ENCODE peak calls at places on chromosomes 5 and 9, in four cellular contexts. F is coronary artery, Y is astrocyte of the spinal cord, E is HCT116. Q is an unnamed sample.

GRCh38 chr9:115930472-115930871 is 223.1 kb upstream of the PAPPA start:
- DNase-seq in F (no peak), Y (no peak), E (no peak), Q (no peak)

GRCh38 chr9:129420721-129421120 is 200.2 kb downstream of the C9orf50 start:
- DNase-seq in F (no peak), Y (no peak), E (no peak), Q (no peak)

GRCh38 chr5:97644896-97645295 is 461.8 kb upstream of the RIOK2 start:
- DNase-seq in F (no peak), Y (no peak), E (no peak), Q (no peak)

GRCh38 chr5:154196955-154197652 is 6.6 kb downstream of the GALNT10 start:
- DNase-seq in F (no peak), Y (peak; percentile 53), E (no peak), Q (no peak)

GRCh38 chr9:98502311-98502975 is 206.3 kb downstream of the GABBR2 start:
- DNase-seq in F (peak; percentile 35), Y (no peak), E (no peak), Q (no peak)

GRCh38 chr5:62522811-62523210 is 55.8 kb upstream of the LRRC70 start:
- DNase-seq in F (no peak), Y (no peak), E (no peak), Q (no peak)

GRCh38 chr9:20504930-20505329 is 117.4 kb downstream of the MLLT3 start:
- DNase-seq in F (no peak), Y (no peak), E (no peak), Q (no peak)

GRCh38 chr5:124289122-124289521 is 457.3 kb downstream of the ZNF608 start:
- DNase-seq in F (no peak), Y (no peak), E (no peak), Q (no peak)

GRCh38 chr5:99948850-99949249 is 586.3 kb upstream of the FAM174A start:
- DNase-seq in F (no peak), Y (no peak), E (no peak), Q (no peak)

GRCh38 chr9:72633966-72634365 is 112.6 kb downstream of the TMC1 start:
- DNase-seq in F (no peak), Y (peak; percentile 28), E (peak; percentile 15), Q (no peak)

GRCh38 chr5:171520300-171521170 is 101.1 kb downstream of the FGF18 start:
- DNase-seq in F (no peak), Y (peak; percentile 54), E (no peak), Q (peak; percentile 50)

GRCh38 chr9:82105729-82106128 is 117.2 kb downstream of the SPATA31D1 start:
- DNase-seq in F (no peak), Y (no peak), E (no peak), Q (no peak)

GRCh38 chr5:149951138-149951749 is 6.7 kb upstream of the PDE6A start:
- DNase-seq in F (no peak), Y (no peak), E (no peak), Q (peak; percentile 20)

GRCh38 chr9:125240649-125240999 is 519 bp downstream of the HSPA5 start:
- DNase-seq in F (no peak), Y (peak; percentile 29), E (no peak), Q (peak; percentile 64)

GRCh38 chr9:120348951-120349429 is 231.0 kb downstream of the CDK5RAP2 start:
- DNase-seq in F (no peak), Y (peak; percentile 37), E (peak; percentile 31), Q (peak; percentile 65)

GRCh38 chr5:62969409-62970120 is 390.9 kb downstream of the LRRC70 start:
- DNase-seq in F (no peak), Y (no peak), E (no peak), Q (no peak)

GRCh38 chr5:135930029-135930948 is 24.5 kb downstream of the LECT2 start:
- DNase-seq in F (no peak), Y (no peak), E (no peak), Q (no peak)

DNA sequence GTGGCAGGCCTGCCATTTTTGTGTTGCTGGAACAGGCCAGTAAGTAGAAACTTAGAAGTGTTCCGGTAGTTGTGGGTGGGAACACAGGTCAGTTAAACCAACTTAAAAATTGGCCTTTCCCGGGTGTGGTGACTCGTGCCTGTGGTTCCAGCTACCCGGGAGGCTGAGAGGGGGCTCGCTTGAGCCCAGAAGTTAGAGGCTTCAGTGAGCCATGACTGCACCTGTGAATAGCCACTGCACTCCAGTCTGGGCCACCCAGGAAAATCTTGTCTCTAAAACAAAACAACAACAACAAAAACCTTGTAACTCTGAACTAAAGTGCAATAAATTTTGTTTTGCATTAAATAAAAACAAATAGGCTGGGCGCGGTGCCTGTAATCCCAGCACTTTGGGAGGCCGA is 1.4 kb upstream of the NHP2 start:
- DNase-seq in F (no peak), Y (no peak), E (no peak), Q (no peak)
- H3K4me3 ChIP-seq in F (no peak overlapping the region), Y (no peak overlapping the region), E (no peak overlapping the region), Q (no peak overlapping the region)

GRCh38 chr5:93421498-93421897 is 159.5 kb downstream of the NR2F1-AS1 start:
- DNase-seq in F (no peak), Y (no peak), E (no peak), Q (no peak)
- H3K4me3 ChIP-seq in F (no peak overlapping the region), Y (no peak overlapping the region), E (no peak overlapping the region), Q (no peak overlapping the region)

DNA sequence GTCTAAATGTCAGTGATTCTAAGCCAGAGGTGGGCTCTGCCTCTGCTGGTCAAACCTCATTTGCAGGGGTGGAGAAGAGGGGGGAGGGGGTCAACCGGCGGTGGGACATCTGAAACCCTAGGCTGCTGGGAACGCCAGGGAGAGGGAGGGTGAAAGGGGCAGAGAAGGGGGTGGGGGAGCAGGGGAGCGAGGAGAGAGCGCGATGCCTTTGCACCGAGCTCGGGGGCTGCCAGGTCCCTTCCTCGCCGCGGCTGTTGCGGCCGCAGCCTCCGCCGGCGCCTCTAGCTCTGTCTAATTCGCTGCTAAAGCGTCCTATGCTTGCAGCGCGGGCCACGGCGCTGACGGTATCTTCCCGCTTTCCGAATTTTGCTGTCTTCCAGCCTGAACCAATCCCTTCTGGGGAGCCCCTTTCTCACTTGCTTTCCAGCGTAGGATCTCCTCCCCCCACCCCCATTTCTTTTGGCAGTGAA is at the start of gene FGF10:
- DNase-seq in F (peak; percentile 73), Y (peak; percentile 2), E (no peak), Q (no peak)
- H3K4me3 ChIP-seq in F (peak within 1 kb of the TSS; percentile 72), Y (peak within 1 kb of the TSS; percentile 40), E (no peak within 1 kb of the TSS), Q (no peak within 1 kb of the TSS)

GRCh38 chr5:141705503-141705902 is 23.5 kb upstream of the ARAP3 start:
- DNase-seq in F (no peak), Y (no peak), E (no peak), Q (no peak)

GRCh38 chr5:141697586-141697985 is 15.6 kb upstream of the ARAP3 start:
- DNase-seq in F (no peak), Y (no peak), E (no peak), Q (no peak)

GRCh38 chr5:141703133-141703561 is 21.1 kb upstream of the ARAP3 start:
- DNase-seq in F (no peak), Y (peak; percentile 21), E (no peak), Q (no peak)

GRCh38 chr5:141704782-141705297 is 22.8 kb upstream of the ARAP3 start:
- DNase-seq in F (no peak), Y (no peak), E (no peak), Q (no peak)

GRCh38 chr5:141701341-141702119 is 19.5 kb upstream of the ARAP3 start:
- DNase-seq in F (no peak), Y (no peak), E (no peak), Q (no peak)
- H3K4me3 ChIP-seq in F (peak overlapping the region; percentile 82), Y (no peak overlapping the region), E (no peak overlapping the region), Q (no peak overlapping the region)